ENCODE peak calls at places on chromosome 3, in eight cellular contexts. O is lower lobe of right lung, A is IMR-90, V is body of pancreas, N is upper lobe of left lung, U is heart left ventricle, S is ascending aorta, B is Panc1. G is an unnamed sample. For H3K9me3, the result is how much of the 10 kb centered on the place peaks cover.

GRCh38 chr3:160038862-160039562 is 50.4 kb downstream of the IL12A start:
- DNase-seq in O (peak), U (peak), B (no peak), A (no peak), N (peak), V (peak), S (no peak), G (no peak)

GRCh38 chr3:99891610-99892285 is 74.1 kb downstream of the CMSS1 start:
- DNase-seq in V (no peak), B (no peak), O (no peak), S (no peak), A (peak), N (no peak), U (no peak), G (no peak)

GRCh38 chr3:130395916-130396315 is 50.4 kb downstream of the COL6A5 start:
- DNase-seq in B (peak), S (no peak), V (no peak), A (peak), O (no peak), N (no peak), U (no peak), G (no peak)

GRCh38 chr3:114872588-114872987 is 274.5 kb downstream of the ZBTB20 start:
- DNase-seq in A (peak), N (no peak), V (no peak), S (no peak), B (no peak), O (no peak), U (no peak), G (no peak)

GRCh38 chr3:43316783-43317460 is 30.6 kb downstream of the SNRK start:
- DNase-seq in N (no peak), U (no peak), O (no peak), B (no peak), V (no peak), S (no peak), A (no peak), G (no peak)

GRCh38 chr3:20181276-20181675 is 4.7 kb downstream of the SGO1 start:
- DNase-seq in B (no peak), U (no peak), N (no peak), S (no peak), A (no peak), O (no peak), V (no peak), G (no peak)

GRCh38 chr3:99868438-99868723 is 50.7 kb downstream of the CMSS1 start:
- DNase-seq in V (no peak), B (no peak), A (peak), U (no peak), N (no peak), S (no peak), O (no peak), G (no peak)

GRCh38 chr3:156395961-156396700 is 158.8 kb downstream of the SSR3 start:
- DNase-seq in A (no peak), O (no peak), V (no peak), B (no peak), N (no peak), S (no peak), U (no peak), G (no peak)

GRCh38 chr3:120033594-120033993 is 60.7 kb downstream of the GSK3B start:
- DNase-seq in B (no peak), U (no peak), S (no peak), A (no peak), V (no peak), O (no peak), N (no peak), G (no peak)

GRCh38 chr3:45890405-45890804 is 4.1 kb downstream of the CCR9 start:
- DNase-seq in A (no peak), B (no peak), N (no peak), S (no peak), V (peak), O (no peak), U (no peak), G (no peak)

GRCh38 chr3:53152316-53152715 is 8.7 kb upstream of the PRKCD start:
- DNase-seq in O (peak), U (peak), A (no peak), N (peak), V (peak), B (no peak), S (no peak), G (no peak)

GRCh38 chr3:137081711-137082110 is 123.9 kb downstream of the IL20RB start:
- DNase-seq in B (no peak), V (no peak), A (no peak), O (no peak), S (no peak), N (no peak), U (no peak), G (no peak)

GRCh38 chr3:115340586-115340985 is 193.5 kb upstream of the ZBTB20 start:
- DNase-seq in O (no peak), A (no peak), B (no peak), N (no peak), U (no peak), V (no peak), S (no peak), G (no peak)

GRCh38 chr3:192719964-192720363 is 7.4 kb downstream of the FGF12 start:
- DNase-seq in U (no peak), A (no peak), N (no peak), O (no peak), S (no peak), V (no peak), B (no peak), G (no peak)

GRCh38 chr3:71117572-71118247 is 465.8 kb downstream of the FOXP1 start:
- DNase-seq in U (no peak), B (no peak), V (no peak), A (peak), O (no peak), N (peak), S (no peak), G (no peak)

GRCh38 chr3:40341671-40342070 is 32.2 kb downstream of the EIF1B start:
- DNase-seq in S (no peak), B (no peak), O (no peak), U (no peak), A (no peak), V (no peak), N (no peak), G (no peak)

GRCh38 chr3:47259114-47259513 is 23.5 kb downstream of the KIF9 start:
- DNase-seq in S (peak), N (no peak), V (no peak), O (peak), U (no peak), A (no peak), B (no peak), G (no peak)

GRCh38 chr3:22748453-22748852 is 454.7 kb upstream of the UBE2E2 start:
- DNase-seq in U (no peak), O (no peak), V (no peak), N (no peak), S (no peak), A (no peak), B (no peak), G (no peak)

DNA sequence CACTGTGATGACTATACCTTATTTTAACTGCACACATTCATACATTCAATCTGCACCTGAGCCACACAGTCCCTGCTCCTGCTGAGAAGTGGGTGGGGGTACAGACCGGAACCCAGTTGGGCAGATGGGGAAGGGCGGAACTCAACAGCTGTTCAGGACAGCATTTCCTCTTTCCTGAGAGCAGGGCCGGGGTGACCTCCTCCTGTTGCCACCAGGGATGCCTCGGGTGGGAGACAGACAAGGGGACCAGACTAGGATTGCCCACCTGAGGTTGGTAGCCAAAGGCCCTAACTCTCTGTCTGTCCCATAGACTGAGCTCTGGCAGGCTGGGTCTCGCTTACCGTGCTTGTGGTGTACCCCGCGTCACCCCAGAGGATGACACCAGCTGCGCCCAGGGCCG is 3.9 kb downstream of the HYAL2 start:
- DNase-seq in S (no peak), N (no peak), V (no peak), U (no peak), A (no peak), O (peak), B (no peak), G (no peak)
- H3K9me3 ChIP-seq in S (under half), N (under half), V (under half), U (under half), A (under half), O (under half), B (under half), G (under half)

GRCh38 chr3:175977968-175978752 is 1119.0 kb downstream of the NAALADL2 start:
- DNase-seq in N (peak), O (no peak), A (no peak), V (no peak), B (no peak), U (peak), S (no peak), G (no peak)
- H3K9me3 ChIP-seq in N (under half), O (under half), A (under half), V (under half), B (under half), U (under half), S (under half), G (under half)

DNA sequence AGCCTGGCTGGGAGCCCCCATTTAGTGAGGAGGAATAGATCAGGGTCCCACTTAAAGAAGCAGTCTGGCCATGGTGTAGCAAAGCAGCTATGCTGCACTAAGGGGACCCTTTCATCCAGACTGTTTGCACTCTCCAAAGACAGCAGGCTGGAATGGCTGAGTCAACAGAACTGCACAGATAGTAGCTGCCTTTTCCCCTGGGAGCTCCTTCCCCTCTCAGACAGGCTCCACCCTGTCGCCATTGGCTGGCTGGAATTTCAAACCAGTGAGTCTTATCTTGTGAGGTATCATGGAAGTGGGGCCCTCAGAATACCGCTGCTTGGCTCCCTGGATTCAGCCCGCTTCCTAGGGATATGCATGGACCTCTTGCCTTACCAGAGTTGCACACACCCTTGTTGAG is 117.1 kb downstream of the EPHA6 start:
- DNase-seq in V (no peak), A (no peak), O (no peak), U (no peak), N (no peak), S (no peak), B (no peak), G (no peak)
- H3K9me3 ChIP-seq in V (under half), A (under half), O (under half), U (under half), N (under half), S (under half), B (under half), G (under half)

GRCh38 chr3:27720029-27720518 is 2.0 kb downstream of the EOMES start:
- DNase-seq in N (no peak), A (no peak), U (no peak), V (no peak), S (no peak), O (no peak), B (no peak), G (no peak)
- H3K9me3 ChIP-seq in N (under half), A (under half), U (under half), V (under half), S (under half), O (under half), B (under half), G (under half)

DNA sequence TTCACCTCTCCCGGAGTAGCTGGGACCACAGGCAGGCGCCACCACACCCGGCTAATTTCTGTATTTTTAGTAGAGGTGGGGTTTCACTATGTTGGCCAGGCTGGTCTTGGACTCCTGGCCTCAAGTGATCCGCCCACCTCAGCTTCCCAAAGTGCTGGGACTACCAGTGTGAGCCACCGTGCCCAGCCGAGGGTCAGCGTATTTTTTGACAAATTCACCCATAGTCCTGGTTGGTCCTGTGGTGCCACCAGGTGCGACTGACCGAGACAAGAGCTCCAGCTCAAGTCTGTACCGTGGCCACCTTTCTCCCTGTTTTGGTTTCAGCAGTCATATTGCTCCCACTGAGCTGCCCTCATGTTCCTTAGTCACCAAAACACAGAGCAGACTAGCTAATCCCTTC is 8.8 kb downstream of the SLC51A start:
- DNase-seq in V (no peak), B (no peak), A (no peak), S (no peak), N (no peak), U (no peak), O (no peak), G (no peak)
- H3K9me3 ChIP-seq in V (under half), B (under half), A (under half), S (under half), N (under half), U (under half), O (under half), G (under half)

GRCh38 chr3:44721231-44722102 is 8.0 kb upstream of the ZNF501 start:
- DNase-seq in N (no peak), O (no peak), B (no peak), V (no peak), S (no peak), U (no peak), A (peak), G (no peak)

DNA sequence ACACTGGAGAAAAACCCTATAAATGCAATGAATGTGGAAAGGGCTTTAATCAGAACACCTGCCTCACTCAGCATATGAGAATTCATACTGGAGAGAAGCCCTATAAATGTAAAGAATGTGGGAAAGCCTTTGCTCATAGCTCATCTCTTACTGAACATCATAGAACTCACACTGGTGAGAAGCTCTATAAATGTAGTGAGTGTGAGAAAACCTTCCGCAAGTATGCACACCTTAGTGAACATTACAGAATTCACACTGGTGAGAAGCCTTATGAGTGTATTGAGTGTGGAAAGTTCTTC is 7.4 kb upstream of the ZNF501 start:
- DNase-seq in N (no peak), U (no peak), V (no peak), S (no peak), O (no peak), A (no peak), B (no peak), G (no peak)
- H3K9me3 ChIP-seq in N (half or more), U (half or more), V (under half), S (half or more), O (half or more), A (half or more), B (under half), G (half or more)